ENCODE peak calls at places on chromosomes 16 and 17, in seven cellular contexts. One of them, this sample, is unnamed.

GRCh38 chr16:83205896-83206295 is 579.1 kb downstream of the CDH13 start:
- DNase-seq in CD4-positive, alpha-beta memory T cell: no peak
- DNase-seq in GM10248: no peak
- DNase-seq in skeletal muscle cell: no peak
- DNase-seq in choroid plexus epithelial cell: peak
- DNase-seq in fibroblast of the conjunctiva: no peak
- DNase-seq in heart right ventricle: no peak
- DNase-seq in this sample: no peak

GRCh38 chr17:65332375-65332774 is 195.2 kb downstream of the RGS9 start:
- DNase-seq in choroid plexus epithelial cell: peak
- DNase-seq in fibroblast of the conjunctiva: no peak
- DNase-seq in GM10248: no peak
- DNase-seq in skeletal muscle cell: no peak
- DNase-seq in CD4-positive, alpha-beta memory T cell: no peak
- DNase-seq in heart right ventricle: no peak
- DNase-seq in this sample: no peak

GRCh38 chr16:85125570-85126382 is 13.5 kb upstream of the CIBAR2 start:
- DNase-seq in skeletal muscle cell: no peak
- DNase-seq in heart right ventricle: peak
- DNase-seq in fibroblast of the conjunctiva: no peak
- DNase-seq in GM10248: no peak
- DNase-seq in choroid plexus epithelial cell: no peak
- DNase-seq in CD4-positive, alpha-beta memory T cell: no peak
- DNase-seq in this sample: no peak

GRCh38 chr16:11685844-11686618 is 17.8 kb downstream of the SNN start:
- DNase-seq in fibroblast of the conjunctiva: no peak
- DNase-seq in choroid plexus epithelial cell: peak
- DNase-seq in skeletal muscle cell: no peak
- DNase-seq in GM10248: no peak
- DNase-seq in CD4-positive, alpha-beta memory T cell: no peak
- DNase-seq in heart right ventricle: no peak
- DNase-seq in this sample: no peak

GRCh38 chr16:3046506-3047386 is at the start of gene MMP25:
- DNase-seq in heart right ventricle: no peak
- DNase-seq in GM10248: peak
- DNase-seq in skeletal muscle cell: no peak
- DNase-seq in CD4-positive, alpha-beta memory T cell: no peak
- DNase-seq in fibroblast of the conjunctiva: no peak
- DNase-seq in choroid plexus epithelial cell: no peak
- DNase-seq in this sample: no peak

GRCh38 chr16:64240586-64240985 is 881.3 kb downstream of the CDH11 start:
- DNase-seq in choroid plexus epithelial cell: no peak
- DNase-seq in GM10248: no peak
- DNase-seq in skeletal muscle cell: no peak
- DNase-seq in CD4-positive, alpha-beta memory T cell: no peak
- DNase-seq in heart right ventricle: no peak
- DNase-seq in fibroblast of the conjunctiva: no peak
- DNase-seq in this sample: no peak

GRCh38 chr17:29089601-29090044 is 46.7 kb downstream of the PIPOX start:
- DNase-seq in skeletal muscle cell: no peak
- DNase-seq in CD4-positive, alpha-beta memory T cell: no peak
- DNase-seq in choroid plexus epithelial cell: no peak
- DNase-seq in heart right ventricle: no peak
- DNase-seq in fibroblast of the conjunctiva: no peak
- DNase-seq in GM10248: no peak
- DNase-seq in this sample: no peak

GRCh38 chr16:80263181-80263823 is 277.5 kb upstream of the DYNLRB2 start:
- DNase-seq in CD4-positive, alpha-beta memory T cell: no peak
- DNase-seq in heart right ventricle: no peak
- DNase-seq in skeletal muscle cell: no peak
- DNase-seq in choroid plexus epithelial cell: no peak
- DNase-seq in fibroblast of the conjunctiva: no peak
- DNase-seq in GM10248: no peak
- DNase-seq in this sample: no peak

GRCh38 chr16:54816471-54816870 is 114.2 kb upstream of the IRX5 start:
- DNase-seq in choroid plexus epithelial cell: no peak
- DNase-seq in CD4-positive, alpha-beta memory T cell: no peak
- DNase-seq in GM10248: no peak
- DNase-seq in skeletal muscle cell: no peak
- DNase-seq in heart right ventricle: no peak
- DNase-seq in fibroblast of the conjunctiva: no peak
- DNase-seq in this sample: no peak

GRCh38 chr17:45240905-45241314 is 19.2 kb downstream of the FMNL1 start:
- DNase-seq in GM10248: no peak
- DNase-seq in heart right ventricle: no peak
- DNase-seq in choroid plexus epithelial cell: no peak
- DNase-seq in skeletal muscle cell: no peak
- DNase-seq in fibroblast of the conjunctiva: no peak
- DNase-seq in CD4-positive, alpha-beta memory T cell: no peak
- DNase-seq in this sample: no peak

GRCh38 chr17:81328925-81329278 is 33.8 kb upstream of the SLC38A10 start:
- DNase-seq in skeletal muscle cell: no peak
- DNase-seq in fibroblast of the conjunctiva: no peak
- DNase-seq in GM10248: no peak
- DNase-seq in heart right ventricle: no peak
- DNase-seq in choroid plexus epithelial cell: no peak
- DNase-seq in CD4-positive, alpha-beta memory T cell: no peak
- DNase-seq in this sample: no peak

GRCh38 chr17:17356149-17356930 is 53.2 kb downstream of the NT5M start:
- DNase-seq in fibroblast of the conjunctiva: peak
- DNase-seq in choroid plexus epithelial cell: peak
- DNase-seq in CD4-positive, alpha-beta memory T cell: peak
- DNase-seq in heart right ventricle: peak
- DNase-seq in skeletal muscle cell: no peak
- DNase-seq in GM10248: peak
- DNase-seq in this sample: peak

GRCh38 chr17:21043296-21044232 is 753 bp upstream of the USP22 start:
- DNase-seq in fibroblast of the conjunctiva: peak
- DNase-seq in skeletal muscle cell: peak
- DNase-seq in CD4-positive, alpha-beta memory T cell: peak
- DNase-seq in heart right ventricle: peak
- DNase-seq in choroid plexus epithelial cell: peak
- DNase-seq in GM10248: no peak
- DNase-seq in this sample: peak

GRCh38 chr17:17503566-17504130 is 7.5 kb upstream of the RASD1 start:
- DNase-seq in GM10248: no peak
- DNase-seq in fibroblast of the conjunctiva: no peak
- DNase-seq in CD4-positive, alpha-beta memory T cell: no peak
- DNase-seq in choroid plexus epithelial cell: no peak
- DNase-seq in skeletal muscle cell: no peak
- DNase-seq in heart right ventricle: no peak
- DNase-seq in this sample: no peak

GRCh38 chr17:17485420-17485819 is 8.6 kb downstream of the MED9 start:
- DNase-seq in choroid plexus epithelial cell: no peak
- DNase-seq in GM10248: no peak
- DNase-seq in CD4-positive, alpha-beta memory T cell: no peak
- DNase-seq in skeletal muscle cell: no peak
- DNase-seq in heart right ventricle: no peak
- DNase-seq in fibroblast of the conjunctiva: no peak
- DNase-seq in this sample: no peak

GRCh38 chr17:81298325-81298990 is 3.4 kb upstream of the SLC38A10 start:
- DNase-seq in fibroblast of the conjunctiva: no peak
- DNase-seq in skeletal muscle cell: no peak
- DNase-seq in CD4-positive, alpha-beta memory T cell: no peak
- DNase-seq in choroid plexus epithelial cell: no peak
- DNase-seq in GM10248: no peak
- DNase-seq in heart right ventricle: no peak
- DNase-seq in this sample: no peak

GRCh38 chr17:78231991-78232759 is 744 bp downstream of the TMEM235 start:
- DNase-seq in skeletal muscle cell: no peak
- DNase-seq in fibroblast of the conjunctiva: no peak
- DNase-seq in CD4-positive, alpha-beta memory T cell: peak
- DNase-seq in choroid plexus epithelial cell: no peak
- DNase-seq in heart right ventricle: no peak
- DNase-seq in GM10248: no peak
- DNase-seq in this sample: no peak

GRCh38 chr17:21460358-21460757 is 84.2 kb downstream of the KCNJ12 start:
- DNase-seq in heart right ventricle: no peak
- DNase-seq in skeletal muscle cell: peak
- DNase-seq in choroid plexus epithelial cell: peak
- DNase-seq in CD4-positive, alpha-beta memory T cell: no peak
- DNase-seq in fibroblast of the conjunctiva: peak
- DNase-seq in GM10248: no peak
- DNase-seq in this sample: no peak

GRCh38 chr17:48704521-48704920 is 17.8 kb downstream of the PRAC1 start:
- DNase-seq in skeletal muscle cell: no peak
- DNase-seq in CD4-positive, alpha-beta memory T cell: no peak
- DNase-seq in choroid plexus epithelial cell: no peak
- DNase-seq in fibroblast of the conjunctiva: no peak
- DNase-seq in heart right ventricle: no peak
- DNase-seq in GM10248: no peak
- DNase-seq in this sample: no peak

This sample was measured in keratinocyte.